ENCODE peak calls at places on chromosomes 7 and 10, in seven cellular contexts. M is H54; R is CD8-positive, alpha-beta memory T cell; C is upper lobe of right lung; U is NCI-H1092; I is naive thymus-derived CD8-positive, alpha-beta T cell; P is cardiac muscle cell. Y is an unnamed sample.

GRCh38 chr7:80334908-80335307 is 177.0 kb downstream of the GNAT3 start:
- DNase-seq in M (no peak), R (no peak), C (no peak), U (no peak), I (no peak), P (no peak), Y (no peak)

GRCh38 chr7:105277341-105277740 is 111.4 kb downstream of the SRPK2 start:
- DNase-seq in M (no peak), R (no peak), C (no peak), U (no peak), I (no peak), P (no peak), Y (no peak)

GRCh38 chr7:18117482-18117881 is 89.8 kb upstream of the PRPS1L1 start:
- DNase-seq in M (peak), R (no peak), C (no peak), U (no peak), I (no peak), P (no peak), Y (no peak)

GRCh38 chr7:3569643-3570042 is 268.6 kb downstream of the SDK1 start:
- DNase-seq in M (no peak), R (no peak), C (no peak), U (no peak), I (no peak), P (no peak), Y (no peak)

GRCh38 chr7:2757904-2758672 is 70.1 kb downstream of the AMZ1 start:
- DNase-seq in M (peak), R (no peak), C (peak), U (peak), I (no peak), P (peak), Y (peak)

GRCh38 chr7:22997871-22998515 is 15.9 kb downstream of the HYCC1 start:
- DNase-seq in M (no peak), R (no peak), C (no peak), U (no peak), I (no peak), P (no peak), Y (no peak)

GRCh38 chr10:6062101-6062771 is at the start of gene IL2RA:
- DNase-seq in M (no peak), R (peak), C (no peak), U (no peak), I (peak), P (no peak), Y (no peak)

GRCh38 chr7:139118234-139118802 is 8.8 kb upstream of the ZC3HAV1 start:
- DNase-seq in M (peak), R (no peak), C (no peak), U (no peak), I (no peak), P (no peak), Y (peak)

GRCh38 chr7:8068892-8069686 is 100.5 kb downstream of the GLCCI1 start:
- DNase-seq in M (no peak), R (no peak), C (no peak), U (no peak), I (no peak), P (no peak), Y (no peak)

GRCh38 chr10:71220689-71221540 is 8.5 kb downstream of the UNC5B start:
- DNase-seq in M (no peak), R (no peak), C (peak), U (no peak), I (no peak), P (no peak), Y (no peak)

GRCh38 chr7:100034871-100035510 is 14.6 kb upstream of the ZSCAN21 start:
- DNase-seq in M (peak), R (no peak), C (no peak), U (no peak), I (no peak), P (no peak), Y (no peak)

GRCh38 chr10:8544057-8544380 is 489.5 kb downstream of the GATA3 start:
- DNase-seq in M (no peak), R (no peak), C (no peak), U (no peak), I (no peak), P (no peak), Y (no peak)

GRCh38 chr10:114375082-114375481 is 29.2 kb downstream of the AFAP1L2 start:
- DNase-seq in M (no peak), R (no peak), C (no peak), U (no peak), I (no peak), P (no peak), Y (no peak)

GRCh38 chr7:11786186-11786585 is 45.8 kb downstream of the THSD7A start:
- DNase-seq in M (peak), R (no peak), C (no peak), U (no peak), I (no peak), P (no peak), Y (no peak)

GRCh38 chr7:2131341-2131740 is 101.4 kb downstream of the MAD1L1 start:
- DNase-seq in M (no peak), R (no peak), C (no peak), U (no peak), I (no peak), P (no peak), Y (no peak)

GRCh38 chr10:110502072-110502845 is 4.6 kb downstream of the DUSP5 start:
- DNase-seq in M (no peak), R (no peak), C (no peak), U (no peak), I (no peak), P (no peak), Y (no peak)